ENCODE peak calls at places on chromosome 21, in seven cellular contexts. One of them, this sample, is unnamed.
A peak's percentile ranks its signal among the peaks of the same experiment; 100 is the strongest.

GRCh38 chr21:42403611-42404231 is at the start of gene UBASH3A:
- DNase-seq in kidney glomerular epithelial cell: no peak
- DNase-seq in coronary artery: no peak
- DNase-seq in HT-29: no peak
- DNase-seq in RPMI7951: no peak
- DNase-seq in NCI-H460: no peak
- DNase-seq in AG08396: no peak
- DNase-seq in this sample: no peak

GRCh38 chr21:46639489-46640386 is 4.3 kb downstream of the PRMT2 start:
- DNase-seq in kidney glomerular epithelial cell: peak; percentile 18
- DNase-seq in coronary artery: no peak
- DNase-seq in HT-29: peak; percentile 13
- DNase-seq in RPMI7951: no peak
- DNase-seq in NCI-H460: peak; percentile 13
- DNase-seq in AG08396: no peak
- DNase-seq in this sample: peak; percentile 36

GRCh38 chr21:33901421-33902288 is 13.9 kb downstream of the ATP5PO start:
- DNase-seq in kidney glomerular epithelial cell: no peak
- DNase-seq in coronary artery: no peak
- DNase-seq in HT-29: peak; percentile 29
- DNase-seq in RPMI7951: peak; percentile 59
- DNase-seq in NCI-H460: peak; percentile 30
- DNase-seq in AG08396: peak; percentile 45
- DNase-seq in this sample: peak; percentile 52

GRCh38 chr21:42188663-42189062 is 30.3 kb upstream of the ABCG1 start:
- DNase-seq in kidney glomerular epithelial cell: no peak
- DNase-seq in coronary artery: no peak
- DNase-seq in HT-29: no peak
- DNase-seq in RPMI7951: no peak
- DNase-seq in NCI-H460: no peak
- DNase-seq in AG08396: no peak
- DNase-seq in this sample: no peak

GRCh38 chr21:39676054-39676771 is 63.5 kb downstream of the B3GALT5 start:
- DNase-seq in kidney glomerular epithelial cell: peak; percentile 97
- DNase-seq in coronary artery: no peak
- DNase-seq in HT-29: no peak
- DNase-seq in RPMI7951: peak; percentile 46
- DNase-seq in NCI-H460: no peak
- DNase-seq in AG08396: no peak
- DNase-seq in this sample: peak; percentile 93

GRCh38 chr21:43917515-43918384 is 52.7 kb downstream of the AGPAT3 start:
- DNase-seq in kidney glomerular epithelial cell: no peak
- DNase-seq in coronary artery: no peak
- DNase-seq in HT-29: peak; percentile 28
- DNase-seq in RPMI7951: no peak
- DNase-seq in NCI-H460: no peak
- DNase-seq in AG08396: no peak
- DNase-seq in this sample: no peak

GRCh38 chr21:46667191-46667734 is 31.8 kb downstream of the PRMT2 start:
- DNase-seq in kidney glomerular epithelial cell: peak; percentile 16
- DNase-seq in coronary artery: no peak
- DNase-seq in HT-29: peak; percentile 4
- DNase-seq in RPMI7951: peak; percentile 19
- DNase-seq in NCI-H460: no peak
- DNase-seq in AG08396: peak; percentile 37
- DNase-seq in this sample: no peak

GRCh38 chr21:39845581-39846130 is 21.6 kb upstream of the PCP4 start:
- DNase-seq in kidney glomerular epithelial cell: no peak
- DNase-seq in coronary artery: no peak
- DNase-seq in HT-29: no peak
- DNase-seq in RPMI7951: peak; percentile 62
- DNase-seq in NCI-H460: no peak
- DNase-seq in AG08396: no peak
- DNase-seq in this sample: peak; percentile 73

GRCh38 chr21:34642211-34643075 is 26.4 kb upstream of the CLIC6 start:
- DNase-seq in kidney glomerular epithelial cell: no peak
- DNase-seq in coronary artery: peak; percentile 52
- DNase-seq in HT-29: no peak
- DNase-seq in RPMI7951: peak; percentile 79
- DNase-seq in NCI-H460: no peak
- DNase-seq in AG08396: peak; percentile 15
- DNase-seq in this sample: no peak

GRCh38 chr21:46121286-46122221 is 23.6 kb downstream of the COL6A2 start:
- DNase-seq in kidney glomerular epithelial cell: no peak
- DNase-seq in coronary artery: peak; percentile 70
- DNase-seq in HT-29: no peak
- DNase-seq in RPMI7951: no peak
- DNase-seq in NCI-H460: no peak
- DNase-seq in AG08396: no peak
- DNase-seq in this sample: no peak

This sample was measured in renal cortical epithelial cell.